ENCODE peak calls at places on chromosome 7, in six cellular contexts. E is fibroblast of the conjunctiva; Y is KBM-7; C is GM18507; Z is activated T-helper 9 cell treated with anti-CD3 and anti-CD28 coated beads, Interleukin-2, amount 50 U/mL, for 16 hours; M is activated naive CD4-positive, alpha-beta T cell treated with Interleukin-2 at 50 U/mL for 16 hours. I is an unnamed sample.

GRCh38 chr7:73738220-73738611 is 386 bp downstream of the ABHD11 start:
- DNase-seq in E (peak; percentile 24), Y (peak; percentile 65), C (no peak), Z (peak; percentile 50), M (peak; percentile 57), I (no peak)

GRCh38 chr7:265192-265997 is 24.6 kb upstream of the FOXL3 start:
- DNase-seq in E (no peak), Y (no peak), C (no peak), Z (no peak), M (no peak), I (no peak)

GRCh38 chr7:82050134-82050533 is 280.3 kb upstream of the HGF start:
- DNase-seq in E (peak; percentile 68), Y (no peak), C (no peak), Z (no peak), M (no peak), I (peak; percentile 88)

GRCh38 chr7:15921576-15921975 is 235.1 kb upstream of the MEOX2 start:
- DNase-seq in E (no peak), Y (no peak), C (no peak), Z (no peak), M (no peak), I (no peak)

GRCh38 chr7:137943132-137943551 is 58.7 kb downstream of the CREB3L2 start:
- DNase-seq in E (peak; percentile 77), Y (no peak), C (no peak), Z (no peak), M (no peak), I (peak; percentile 94)

GRCh38 chr7:50056131-50056530 is 36.9 kb downstream of the ZPBP start:
- DNase-seq in E (no peak), Y (peak; percentile 21), C (no peak), Z (no peak), M (no peak), I (no peak)

GRCh38 chr7:26964409-26964808 is 100.0 kb upstream of the SKAP2 start:
- DNase-seq in E (no peak), Y (peak; percentile 14), C (no peak), Z (no peak), M (no peak), I (no peak)

GRCh38 chr7:57579454-57579853 is 129.5 kb downstream of the ZNF716 start:
- DNase-seq in E (no peak), Y (no peak), C (no peak), Z (no peak), M (no peak), I (no peak)

GRCh38 chr7:151566897-151567320 is 47.2 kb upstream of the RHEB start:
- DNase-seq in E (peak; percentile 41), Y (peak; percentile 39), C (no peak), Z (no peak), M (no peak), I (no peak)

GRCh38 chr7:1231214-1232102 is 1.2 kb upstream of the UNCX start:
- DNase-seq in E (no peak), Y (no peak), C (no peak), Z (no peak), M (no peak), I (no peak)